ENCODE peak calls at places on chromosomes 3 and 15, in five cellular contexts. One of them, this sample, is unnamed.

GRCh38 chr15:64105113-64105704 is 9.4 kb downstream of the SNX1 start:
- DNase-seq in neuronal stem cell: no peak
- DNase-seq in tibial nerve: peak
- DNase-seq in activated CD4-positive, alpha-beta T cell treated with anti-CD3 and anti-CD28 coated beads, Interleukin-2, amount 50 U/mL, for 48 hours: no peak
- DNase-seq in T-helper 17 cell: no peak
- DNase-seq in this sample: no peak

GRCh38 chr15:43204016-43204901 is 16.6 kb downstream of the EPB42 start:
- DNase-seq in neuronal stem cell: no peak
- DNase-seq in tibial nerve: peak
- DNase-seq in activated CD4-positive, alpha-beta T cell treated with anti-CD3 and anti-CD28 coated beads, Interleukin-2, amount 50 U/mL, for 48 hours: peak
- DNase-seq in T-helper 17 cell: peak
- DNase-seq in this sample: no peak

GRCh38 chr15:51724673-51725072 is 12.8 kb downstream of the LYSMD2 start:
- DNase-seq in neuronal stem cell: no peak
- DNase-seq in tibial nerve: no peak
- DNase-seq in activated CD4-positive, alpha-beta T cell treated with anti-CD3 and anti-CD28 coated beads, Interleukin-2, amount 50 U/mL, for 48 hours: no peak
- DNase-seq in T-helper 17 cell: no peak
- DNase-seq in this sample: no peak

GRCh38 chr3:13248640-13249039 is 171.5 kb downstream of the NUP210 start:
- DNase-seq in neuronal stem cell: no peak
- DNase-seq in tibial nerve: no peak
- DNase-seq in activated CD4-positive, alpha-beta T cell treated with anti-CD3 and anti-CD28 coated beads, Interleukin-2, amount 50 U/mL, for 48 hours: no peak
- DNase-seq in T-helper 17 cell: no peak
- DNase-seq in this sample: no peak

GRCh38 chr3:114809668-114810413 is 337.2 kb downstream of the ZBTB20 start:
- DNase-seq in neuronal stem cell: no peak
- DNase-seq in tibial nerve: no peak
- DNase-seq in activated CD4-positive, alpha-beta T cell treated with anti-CD3 and anti-CD28 coated beads, Interleukin-2, amount 50 U/mL, for 48 hours: no peak
- DNase-seq in T-helper 17 cell: no peak
- DNase-seq in this sample: no peak

GRCh38 chr15:39079296-39079834 is 501.5 kb upstream of the THBS1 start:
- DNase-seq in neuronal stem cell: no peak
- DNase-seq in tibial nerve: no peak
- DNase-seq in activated CD4-positive, alpha-beta T cell treated with anti-CD3 and anti-CD28 coated beads, Interleukin-2, amount 50 U/mL, for 48 hours: no peak
- DNase-seq in T-helper 17 cell: no peak
- DNase-seq in this sample: peak

GRCh38 chr3:165805834-165806561 is 31.2 kb downstream of the BCHE start:
- DNase-seq in neuronal stem cell: no peak
- DNase-seq in tibial nerve: no peak
- DNase-seq in activated CD4-positive, alpha-beta T cell treated with anti-CD3 and anti-CD28 coated beads, Interleukin-2, amount 50 U/mL, for 48 hours: no peak
- DNase-seq in T-helper 17 cell: no peak
- DNase-seq in this sample: no peak

GRCh38 chr15:51260262-51260661 is 78.1 kb downstream of the CYP19A1 start:
- DNase-seq in neuronal stem cell: no peak
- DNase-seq in tibial nerve: no peak
- DNase-seq in activated CD4-positive, alpha-beta T cell treated with anti-CD3 and anti-CD28 coated beads, Interleukin-2, amount 50 U/mL, for 48 hours: no peak
- DNase-seq in T-helper 17 cell: no peak
- DNase-seq in this sample: no peak

GRCh38 chr3:62601238-62601856 is 228.0 kb upstream of the FEZF2 start:
- DNase-seq in neuronal stem cell: no peak
- DNase-seq in tibial nerve: no peak
- DNase-seq in activated CD4-positive, alpha-beta T cell treated with anti-CD3 and anti-CD28 coated beads, Interleukin-2, amount 50 U/mL, for 48 hours: no peak
- DNase-seq in T-helper 17 cell: no peak
- DNase-seq in this sample: peak

GRCh38 chr3:126512026-126512425 is 5.5 kb downstream of the UROC1 start:
- DNase-seq in neuronal stem cell: no peak
- DNase-seq in tibial nerve: no peak
- DNase-seq in activated CD4-positive, alpha-beta T cell treated with anti-CD3 and anti-CD28 coated beads, Interleukin-2, amount 50 U/mL, for 48 hours: no peak
- DNase-seq in T-helper 17 cell: no peak
- DNase-seq in this sample: peak

GRCh38 chr3:136690611-136691010 is 61.6 kb downstream of the STAG1 start:
- DNase-seq in neuronal stem cell: no peak
- DNase-seq in tibial nerve: no peak
- DNase-seq in activated CD4-positive, alpha-beta T cell treated with anti-CD3 and anti-CD28 coated beads, Interleukin-2, amount 50 U/mL, for 48 hours: no peak
- DNase-seq in T-helper 17 cell: no peak
- DNase-seq in this sample: no peak

GRCh38 chr15:60121845-60122244 is 117.7 kb downstream of the FOXB1 start:
- DNase-seq in neuronal stem cell: no peak
- DNase-seq in tibial nerve: no peak
- DNase-seq in activated CD4-positive, alpha-beta T cell treated with anti-CD3 and anti-CD28 coated beads, Interleukin-2, amount 50 U/mL, for 48 hours: peak
- DNase-seq in T-helper 17 cell: no peak
- DNase-seq in this sample: no peak

GRCh38 chr3:127954642-127955041 is 39.6 kb downstream of the KBTBD12 start:
- DNase-seq in neuronal stem cell: no peak
- DNase-seq in tibial nerve: no peak
- DNase-seq in activated CD4-positive, alpha-beta T cell treated with anti-CD3 and anti-CD28 coated beads, Interleukin-2, amount 50 U/mL, for 48 hours: no peak
- DNase-seq in T-helper 17 cell: no peak
- DNase-seq in this sample: peak

GRCh38 chr15:49987198-49987785 is 131.7 kb downstream of the ATP8B4 start:
- DNase-seq in neuronal stem cell: no peak
- DNase-seq in tibial nerve: no peak
- DNase-seq in activated CD4-positive, alpha-beta T cell treated with anti-CD3 and anti-CD28 coated beads, Interleukin-2, amount 50 U/mL, for 48 hours: no peak
- DNase-seq in T-helper 17 cell: no peak
- DNase-seq in this sample: peak

GRCh38 chr3:32815812-32816438 is 1.9 kb upstream of the TRIM71 start:
- DNase-seq in neuronal stem cell: no peak
- DNase-seq in tibial nerve: no peak
- DNase-seq in activated CD4-positive, alpha-beta T cell treated with anti-CD3 and anti-CD28 coated beads, Interleukin-2, amount 50 U/mL, for 48 hours: no peak
- DNase-seq in T-helper 17 cell: no peak
- DNase-seq in this sample: no peak

GRCh38 chr3:116413319-116413718 is 32.0 kb downstream of the LSAMP start:
- DNase-seq in neuronal stem cell: no peak
- DNase-seq in tibial nerve: no peak
- DNase-seq in activated CD4-positive, alpha-beta T cell treated with anti-CD3 and anti-CD28 coated beads, Interleukin-2, amount 50 U/mL, for 48 hours: no peak
- DNase-seq in T-helper 17 cell: no peak
- DNase-seq in this sample: no peak

GRCh38 chr3:146851665-146852064 is 246.5 kb upstream of the PLSCR5 start:
- DNase-seq in neuronal stem cell: no peak
- DNase-seq in tibial nerve: no peak
- DNase-seq in activated CD4-positive, alpha-beta T cell treated with anti-CD3 and anti-CD28 coated beads, Interleukin-2, amount 50 U/mL, for 48 hours: no peak
- DNase-seq in T-helper 17 cell: no peak
- DNase-seq in this sample: no peak

GRCh38 chr15:83300826-83301225 is 16.4 kb upstream of the BNC1 start:
- DNase-seq in neuronal stem cell: no peak
- DNase-seq in tibial nerve: no peak
- DNase-seq in activated CD4-positive, alpha-beta T cell treated with anti-CD3 and anti-CD28 coated beads, Interleukin-2, amount 50 U/mL, for 48 hours: no peak
- DNase-seq in T-helper 17 cell: no peak
- DNase-seq in this sample: no peak

GRCh38 chr3:109337393-109337792 is at the start of gene DPPA4:
- DNase-seq in neuronal stem cell: no peak
- DNase-seq in tibial nerve: no peak
- DNase-seq in activated CD4-positive, alpha-beta T cell treated with anti-CD3 and anti-CD28 coated beads, Interleukin-2, amount 50 U/mL, for 48 hours: no peak
- DNase-seq in T-helper 17 cell: no peak
- DNase-seq in this sample: no peak

GRCh38 chr3:194095464-194095863 is 40.5 kb upstream of the HES1 start:
- DNase-seq in neuronal stem cell: no peak
- DNase-seq in tibial nerve: peak
- DNase-seq in activated CD4-positive, alpha-beta T cell treated with anti-CD3 and anti-CD28 coated beads, Interleukin-2, amount 50 U/mL, for 48 hours: no peak
- DNase-seq in T-helper 17 cell: no peak
- DNase-seq in this sample: no peak

GRCh38 chr3:55362206-55362960 is 124.7 kb downstream of the WNT5A start:
- DNase-seq in neuronal stem cell: no peak
- DNase-seq in tibial nerve: no peak
- DNase-seq in activated CD4-positive, alpha-beta T cell treated with anti-CD3 and anti-CD28 coated beads, Interleukin-2, amount 50 U/mL, for 48 hours: no peak
- DNase-seq in T-helper 17 cell: no peak
- DNase-seq in this sample: no peak

GRCh38 chr3:184015381-184016019 is 2.2 kb downstream of the ABCC5 start:
- DNase-seq in neuronal stem cell: no peak
- DNase-seq in tibial nerve: no peak
- DNase-seq in activated CD4-positive, alpha-beta T cell treated with anti-CD3 and anti-CD28 coated beads, Interleukin-2, amount 50 U/mL, for 48 hours: no peak
- DNase-seq in T-helper 17 cell: no peak
- DNase-seq in this sample: peak

GRCh38 chr3:101816215-101817149 is 32.8 kb upstream of the NFKBIZ start:
- DNase-seq in neuronal stem cell: no peak
- DNase-seq in tibial nerve: no peak
- DNase-seq in activated CD4-positive, alpha-beta T cell treated with anti-CD3 and anti-CD28 coated beads, Interleukin-2, amount 50 U/mL, for 48 hours: no peak
- DNase-seq in T-helper 17 cell: no peak
- DNase-seq in this sample: no peak

GRCh38 chr3:67647390-67647878 is 7.0 kb downstream of the SUCLG2 start:
- DNase-seq in neuronal stem cell: no peak
- DNase-seq in tibial nerve: no peak
- DNase-seq in activated CD4-positive, alpha-beta T cell treated with anti-CD3 and anti-CD28 coated beads, Interleukin-2, amount 50 U/mL, for 48 hours: no peak
- DNase-seq in T-helper 17 cell: no peak
- DNase-seq in this sample: no peak

GRCh38 chr15:57079907-57080750 is 161.7 kb downstream of the TCF12 start:
- DNase-seq in neuronal stem cell: no peak
- DNase-seq in tibial nerve: no peak
- DNase-seq in activated CD4-positive, alpha-beta T cell treated with anti-CD3 and anti-CD28 coated beads, Interleukin-2, amount 50 U/mL, for 48 hours: no peak
- DNase-seq in T-helper 17 cell: no peak
- DNase-seq in this sample: no peak

GRCh38 chr3:23859839-23860382 is 54.2 kb downstream of the UBE2E1 start:
- DNase-seq in neuronal stem cell: no peak
- DNase-seq in tibial nerve: no peak
- DNase-seq in activated CD4-positive, alpha-beta T cell treated with anti-CD3 and anti-CD28 coated beads, Interleukin-2, amount 50 U/mL, for 48 hours: no peak
- DNase-seq in T-helper 17 cell: no peak
- DNase-seq in this sample: no peak

GRCh38 chr15:67783303-67783702 is 42.0 kb upstream of the SKOR1 start:
- DNase-seq in neuronal stem cell: no peak
- DNase-seq in tibial nerve: no peak
- DNase-seq in activated CD4-positive, alpha-beta T cell treated with anti-CD3 and anti-CD28 coated beads, Interleukin-2, amount 50 U/mL, for 48 hours: peak
- DNase-seq in T-helper 17 cell: peak
- DNase-seq in this sample: no peak

GRCh38 chr15:72964135-72964534 is 88.1 kb upstream of the NEO1 start:
- DNase-seq in neuronal stem cell: no peak
- DNase-seq in tibial nerve: no peak
- DNase-seq in activated CD4-positive, alpha-beta T cell treated with anti-CD3 and anti-CD28 coated beads, Interleukin-2, amount 50 U/mL, for 48 hours: no peak
- DNase-seq in T-helper 17 cell: no peak
- DNase-seq in this sample: no peak

GRCh38 chr3:25781145-25781757 is 2.0 kb downstream of the NGLY1 start:
- DNase-seq in neuronal stem cell: no peak
- DNase-seq in tibial nerve: no peak
- DNase-seq in activated CD4-positive, alpha-beta T cell treated with anti-CD3 and anti-CD28 coated beads, Interleukin-2, amount 50 U/mL, for 48 hours: no peak
- DNase-seq in T-helper 17 cell: no peak
- DNase-seq in this sample: no peak

GRCh38 chr15:100723323-100723801 is 121.0 kb downstream of the ASB7 start:
- DNase-seq in neuronal stem cell: no peak
- DNase-seq in tibial nerve: peak
- DNase-seq in activated CD4-positive, alpha-beta T cell treated with anti-CD3 and anti-CD28 coated beads, Interleukin-2, amount 50 U/mL, for 48 hours: no peak
- DNase-seq in T-helper 17 cell: no peak
- DNase-seq in this sample: no peak

GRCh38 chr3:192339214-192339613 is 388.1 kb downstream of the FGF12 start:
- DNase-seq in neuronal stem cell: no peak
- DNase-seq in tibial nerve: no peak
- DNase-seq in activated CD4-positive, alpha-beta T cell treated with anti-CD3 and anti-CD28 coated beads, Interleukin-2, amount 50 U/mL, for 48 hours: no peak
- DNase-seq in T-helper 17 cell: no peak
- DNase-seq in this sample: peak

GRCh38 chr3:134094491-134094890 is 64.8 kb upstream of the SLCO2A1 start:
- DNase-seq in neuronal stem cell: no peak
- DNase-seq in tibial nerve: no peak
- DNase-seq in activated CD4-positive, alpha-beta T cell treated with anti-CD3 and anti-CD28 coated beads, Interleukin-2, amount 50 U/mL, for 48 hours: no peak
- DNase-seq in T-helper 17 cell: no peak
- DNase-seq in this sample: no peak

GRCh38 chr15:33152502-33153109 is 41.9 kb downstream of the FMN1 start:
- DNase-seq in neuronal stem cell: no peak
- DNase-seq in tibial nerve: no peak
- DNase-seq in activated CD4-positive, alpha-beta T cell treated with anti-CD3 and anti-CD28 coated beads, Interleukin-2, amount 50 U/mL, for 48 hours: no peak
- DNase-seq in T-helper 17 cell: no peak
- DNase-seq in this sample: peak

GRCh38 chr3:73624363-73625123 is at the start of gene PDZRN3:
- DNase-seq in neuronal stem cell: peak
- DNase-seq in tibial nerve: peak
- DNase-seq in activated CD4-positive, alpha-beta T cell treated with anti-CD3 and anti-CD28 coated beads, Interleukin-2, amount 50 U/mL, for 48 hours: no peak
- DNase-seq in T-helper 17 cell: no peak
- DNase-seq in this sample: no peak

GRCh38 chr15:79595995-79596622 is 164.0 kb downstream of the MINAR1 start:
- DNase-seq in neuronal stem cell: peak
- DNase-seq in tibial nerve: no peak
- DNase-seq in activated CD4-positive, alpha-beta T cell treated with anti-CD3 and anti-CD28 coated beads, Interleukin-2, amount 50 U/mL, for 48 hours: peak
- DNase-seq in T-helper 17 cell: peak
- DNase-seq in this sample: peak

GRCh38 chr15:75347222-75348033 is 589 bp downstream of the NEIL1 start:
- DNase-seq in neuronal stem cell: no peak
- DNase-seq in tibial nerve: peak
- DNase-seq in activated CD4-positive, alpha-beta T cell treated with anti-CD3 and anti-CD28 coated beads, Interleukin-2, amount 50 U/mL, for 48 hours: peak
- DNase-seq in T-helper 17 cell: peak
- DNase-seq in this sample: peak

GRCh38 chr3:127690106-127690505 is 17.4 kb downstream of the ABTB1 start:
- DNase-seq in neuronal stem cell: no peak
- DNase-seq in tibial nerve: no peak
- DNase-seq in activated CD4-positive, alpha-beta T cell treated with anti-CD3 and anti-CD28 coated beads, Interleukin-2, amount 50 U/mL, for 48 hours: no peak
- DNase-seq in T-helper 17 cell: no peak
- DNase-seq in this sample: no peak

GRCh38 chr3:50450135-50450911 is 53.1 kb downstream of the CACNA2D2 start:
- DNase-seq in neuronal stem cell: no peak
- DNase-seq in tibial nerve: peak
- DNase-seq in activated CD4-positive, alpha-beta T cell treated with anti-CD3 and anti-CD28 coated beads, Interleukin-2, amount 50 U/mL, for 48 hours: peak
- DNase-seq in T-helper 17 cell: peak
- DNase-seq in this sample: peak

GRCh38 chr15:70795311-70795665 is 31.9 kb upstream of the UACA start:
- DNase-seq in neuronal stem cell: no peak
- DNase-seq in tibial nerve: no peak
- DNase-seq in activated CD4-positive, alpha-beta T cell treated with anti-CD3 and anti-CD28 coated beads, Interleukin-2, amount 50 U/mL, for 48 hours: no peak
- DNase-seq in T-helper 17 cell: no peak
- DNase-seq in this sample: no peak

GRCh38 chr3:41932511-41932910 is 29.4 kb downstream of the ULK4 start:
- DNase-seq in neuronal stem cell: no peak
- DNase-seq in tibial nerve: no peak
- DNase-seq in activated CD4-positive, alpha-beta T cell treated with anti-CD3 and anti-CD28 coated beads, Interleukin-2, amount 50 U/mL, for 48 hours: no peak
- DNase-seq in T-helper 17 cell: no peak
- DNase-seq in this sample: no peak

This sample was measured in cerebellar cortex.